ENCODE peak calls at places on chromosomes 5 and 9, in five cellular contexts. J is mesothelial cell of epicardium, Z is Calu3, K is nephron progenitor cell, O is epithelial cell of proximal tubule. A is an unnamed sample.

GRCh38 chr5:1139806-1140187 is 27.9 kb upstream of the SLC12A7 start:
- DNase-seq in J (no peak), Z (no peak), K (no peak), O (no peak), A (no peak)

GRCh38 chr5:95057610-95058009 is 227.3 kb downstream of the MCTP1 start:
- DNase-seq in J (no peak), Z (no peak), K (no peak), O (no peak), A (no peak)

GRCh38 chr5:50704730-50705129 is 38.3 kb downstream of the PARP8 start:
- DNase-seq in J (no peak), Z (no peak), K (no peak), O (no peak), A (no peak)

GRCh38 chr9:34380511-34381315 is 4.0 kb upstream of the MYORG start:
- DNase-seq in J (no peak), Z (peak; percentile 53), K (peak; percentile 83), O (no peak), A (peak; percentile 71)

GRCh38 chr5:143449772-143450171 is 46.3 kb upstream of the NR3C1 start:
- DNase-seq in J (no peak), Z (no peak), K (no peak), O (no peak), A (no peak)

GRCh38 chr5:80125962-80126480 is 90.9 kb downstream of the THBS4 start:
- DNase-seq in J (no peak), Z (no peak), K (no peak), O (peak; percentile 65), A (no peak)

GRCh38 chr5:179716286-179716685 is 16.3 kb upstream of the MAML1 start:
- DNase-seq in J (no peak), Z (no peak), K (no peak), O (no peak), A (no peak)

GRCh38 chr5:177256296-177256695 is 47.2 kb downstream of the RAB24 start:
- DNase-seq in J (no peak), Z (peak; percentile 43), K (no peak), O (no peak), A (no peak)

GRCh38 chr9:14320272-14321245 is 6.6 kb upstream of the NFIB start:
- DNase-seq in J (no peak), Z (peak; percentile 32), K (no peak), O (no peak), A (no peak)

GRCh38 chr9:87382902-87383301 is 114.8 kb upstream of the DAPK1 start:
- DNase-seq in J (no peak), Z (no peak), K (no peak), O (no peak), A (no peak)

GRCh38 chr9:99866398-99866797 is 40.1 kb upstream of the STX17 start:
- DNase-seq in J (no peak), Z (no peak), K (no peak), O (no peak), A (no peak)

GRCh38 chr9:97985058-97985861 is 2.1 kb downstream of the ANP32B start:
- DNase-seq in J (no peak), Z (peak; percentile 11), K (no peak), O (no peak), A (no peak)

GRCh38 chr5:124103671-124104070 is 591.7 kb downstream of the CSNK1G3 start:
- DNase-seq in J (no peak), Z (no peak), K (no peak), O (no peak), A (no peak)

GRCh38 chr9:37798677-37799076 is 1.9 kb upstream of the DCAF10 start:
- DNase-seq in J (no peak), Z (no peak), K (no peak), O (no peak), A (no peak)

GRCh38 chr5:158543539-158544387 is 556.0 kb downstream of the EBF1 start:
- DNase-seq in J (no peak), Z (no peak), K (no peak), O (peak; percentile 38), A (no peak)

GRCh38 chr5:147223343-147223742 is 11.5 kb upstream of the STK32A start:
- DNase-seq in J (no peak), Z (no peak), K (no peak), O (no peak), A (no peak)
- TF ChIP-seq CTCF in J (no peak), Z (no peak), K (no peak), O (no peak), A (no peak)

GRCh38 chr9:77011973-77012817 is 7.3 kb upstream of the FOXB2 start:
- DNase-seq in J (peak; percentile 55), Z (peak; percentile 73), K (peak; percentile 91), O (no peak), A (peak; percentile 93)
- TF ChIP-seq CTCF in J (peak; percentile 94), Z (peak; percentile 75), K (peak; percentile 89), O (peak; percentile 68), A (peak; percentile 99)

DNA sequence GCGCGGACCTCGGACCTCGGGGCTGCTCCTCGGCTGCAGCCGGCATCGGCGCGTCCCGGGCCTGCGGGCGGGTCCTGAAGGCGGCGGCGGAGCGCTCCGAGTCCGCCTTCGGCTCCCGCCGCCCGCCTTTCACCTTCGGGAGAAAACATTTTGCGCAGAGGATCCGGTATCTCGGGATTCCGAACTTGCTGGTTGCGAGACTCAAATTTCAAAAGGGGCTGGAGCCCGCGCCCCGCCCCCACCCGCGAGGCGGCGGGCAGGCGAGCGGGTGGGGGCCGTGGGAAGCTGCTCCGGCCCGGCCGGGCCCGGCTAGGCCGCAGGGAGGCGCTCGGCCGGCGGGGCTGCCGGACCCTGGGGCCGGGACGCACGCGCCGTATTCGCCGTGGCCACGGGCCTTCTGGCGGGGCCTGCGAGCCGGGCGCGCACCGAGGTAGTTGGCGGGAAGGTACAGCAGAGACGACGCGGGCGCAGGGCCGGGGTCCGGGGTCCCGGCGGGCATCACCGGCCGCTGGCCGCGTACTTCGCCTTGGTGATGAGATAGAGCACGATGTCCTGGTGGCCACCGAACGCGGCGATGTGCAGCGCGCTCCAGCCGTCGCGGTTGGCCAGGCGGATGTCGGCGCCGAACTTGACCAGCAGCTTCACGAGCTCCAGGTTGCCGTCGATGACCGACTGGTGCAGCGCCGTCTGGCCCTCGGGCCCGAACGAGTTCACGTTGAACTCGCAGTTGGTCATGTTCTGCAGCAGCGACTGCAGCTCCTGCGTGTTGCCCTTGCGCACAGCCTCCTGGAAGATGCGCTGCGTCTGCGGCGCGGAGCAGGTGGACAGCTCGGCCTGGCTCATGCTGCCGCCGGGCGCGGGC is 754 bp downstream of the NRARP start:
- DNase-seq in J (no peak), Z (peak; percentile 56), K (peak; percentile 72), O (no peak), A (peak; percentile 61)
- TF ChIP-seq CTCF in J (no peak), Z (no peak), K (no peak), O (no peak), A (no peak)

GRCh38 chr5:139414601-139415121 is 10.8 kb upstream of the SPATA24 start:
- DNase-seq in J (no peak), Z (no peak), K (no peak), O (no peak), A (no peak)
- TF ChIP-seq CTCF in J (no peak), Z (no peak), K (no peak), O (no peak), A (no peak)

GRCh38 chr5:135206862-135207261 is 172.8 kb upstream of the PITX1 start:
- DNase-seq in J (no peak), Z (no peak), K (no peak), O (no peak), A (no peak)

GRCh38 chr5:135205616-135206349 is 171.8 kb upstream of the PITX1 start:
- DNase-seq in J (no peak), Z (no peak), K (no peak), O (no peak), A (no peak)

GRCh38 chr5:135203019-135203418 is 169.0 kb upstream of the PITX1 start:
- DNase-seq in J (no peak), Z (no peak), K (no peak), O (no peak), A (no peak)

GRCh38 chr5:135203593-135204036 is 169.6 kb upstream of the PITX1 start:
- DNase-seq in J (no peak), Z (no peak), K (no peak), O (no peak), A (no peak)

DNA sequence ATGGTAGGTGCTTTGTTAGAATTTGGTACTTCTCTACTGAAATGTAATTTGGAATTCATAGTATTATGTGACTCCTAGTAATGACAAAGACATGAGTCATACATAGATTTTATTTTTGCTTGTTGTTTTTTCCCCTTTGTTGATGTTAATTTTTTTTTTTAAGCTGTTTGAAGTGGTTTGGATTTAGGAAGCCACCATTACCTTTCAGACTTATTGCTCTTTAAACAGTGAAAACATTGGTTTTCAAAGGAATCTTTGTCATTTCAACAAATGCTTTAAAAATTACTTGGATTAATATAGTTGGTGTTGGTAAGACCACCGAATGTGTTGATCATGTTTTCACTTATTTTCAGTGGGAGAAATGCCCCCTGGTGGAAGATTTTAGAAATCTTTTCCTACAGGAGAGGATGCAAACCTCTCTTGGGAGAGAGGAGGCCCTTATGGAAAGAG is 170.1 kb upstream of the PITX1 start:
- DNase-seq in J (no peak), Z (no peak), K (no peak), O (no peak), A (no peak)
- TF ChIP-seq CTCF in J (peak; percentile 64), Z (peak; percentile 71), K (peak; percentile 42), O (peak; percentile 42), A (peak; percentile 43)

GRCh38 chr9:103881419-103881818 is 212.7 kb upstream of the SMC2 start:
- DNase-seq in J (no peak), Z (no peak), K (no peak), O (no peak), A (no peak)
- TF ChIP-seq CTCF in J (peak; percentile 54), Z (no peak), K (no peak), O (no peak), A (peak; percentile 31)

GRCh38 chr5:137888875-137889759 is at the start of gene PKD2L2:
- DNase-seq in J (no peak), Z (peak; percentile 67), K (no peak), O (peak; percentile 6), A (peak; percentile 73)
- TF ChIP-seq CTCF in J (no peak), Z (no peak), K (no peak), O (no peak), A (no peak)

A was measured in endothelial cell.